ENCODE peak calls at places on chromosome 1, in seven cellular contexts. One of them, this sample, is unnamed.
A peak's percentile ranks its signal among the peaks of the same experiment; 100 is the strongest.

GRCh38 chr1:32972814-32973428 is 8.3 kb upstream of the RNF19B start:
- DNase-seq in H54: no peak
- DNase-seq in right cardiac atrium: peak; percentile 81
- DNase-seq in IMR-90: peak; percentile 45
- DNase-seq in NCI-H748 treated with DMSO at 0.1 percent for 48 hours: peak; percentile 32
- DNase-seq in OCI-LY7: no peak
- DNase-seq in omental fat pad: no peak
- DNase-seq in this sample: no peak

GRCh38 chr1:16128338-16128741 is 27.5 kb downstream of the EPHA2 start:
- DNase-seq in right cardiac atrium: peak; percentile 57
- DNase-seq in IMR-90: no peak
- DNase-seq in NCI-H748 treated with DMSO at 0.1 percent for 48 hours: no peak
- DNase-seq in H54: no peak
- DNase-seq in OCI-LY7: no peak
- DNase-seq in omental fat pad: no peak
- DNase-seq in this sample: no peak

GRCh38 chr1:156366832-156367231 is 2.2 kb upstream of the RHBG start:
- DNase-seq in right cardiac atrium: no peak
- DNase-seq in H54: no peak
- DNase-seq in NCI-H748 treated with DMSO at 0.1 percent for 48 hours: no peak
- DNase-seq in IMR-90: no peak
- DNase-seq in OCI-LY7: no peak
- DNase-seq in omental fat pad: no peak
- DNase-seq in this sample: no peak

GRCh38 chr1:228063251-228064191 is 19.0 kb upstream of the ARF1 start:
- DNase-seq in NCI-H748 treated with DMSO at 0.1 percent for 48 hours: no peak
- DNase-seq in IMR-90: no peak
- DNase-seq in H54: no peak
- DNase-seq in right cardiac atrium: peak; percentile 31
- DNase-seq in omental fat pad: no peak
- DNase-seq in OCI-LY7: no peak
- DNase-seq in this sample: no peak

GRCh38 chr1:30638086-30638485 is 85.3 kb downstream of the MATN1 start:
- DNase-seq in OCI-LY7: no peak
- DNase-seq in NCI-H748 treated with DMSO at 0.1 percent for 48 hours: no peak
- DNase-seq in IMR-90: no peak
- DNase-seq in right cardiac atrium: no peak
- DNase-seq in H54: no peak
- DNase-seq in omental fat pad: no peak
- DNase-seq in this sample: no peak

GRCh38 chr1:1122981-1123480 is 7.1 kb upstream of the C1orf159 start:
- DNase-seq in H54: no peak
- DNase-seq in omental fat pad: no peak
- DNase-seq in OCI-LY7: no peak
- DNase-seq in IMR-90: no peak
- DNase-seq in NCI-H748 treated with DMSO at 0.1 percent for 48 hours: no peak
- DNase-seq in right cardiac atrium: peak; percentile 18
- DNase-seq in this sample: no peak

GRCh38 chr1:205456383-205456867 is 580 bp upstream of the BLACAT1 start:
- DNase-seq in H54: no peak
- DNase-seq in right cardiac atrium: no peak
- DNase-seq in omental fat pad: no peak
- DNase-seq in IMR-90: no peak
- DNase-seq in OCI-LY7: no peak
- DNase-seq in NCI-H748 treated with DMSO at 0.1 percent for 48 hours: no peak
- DNase-seq in this sample: no peak

GRCh38 chr1:4594286-4594991 is 60.0 kb upstream of the AJAP1 start:
- DNase-seq in OCI-LY7: peak; percentile 31
- DNase-seq in IMR-90: no peak
- DNase-seq in omental fat pad: no peak
- DNase-seq in right cardiac atrium: no peak
- DNase-seq in NCI-H748 treated with DMSO at 0.1 percent for 48 hours: no peak
- DNase-seq in H54: no peak
- DNase-seq in this sample: no peak

GRCh38 chr1:29838738-29839320 is 602.5 kb downstream of the PTPRU start:
- DNase-seq in right cardiac atrium: no peak
- DNase-seq in omental fat pad: no peak
- DNase-seq in NCI-H748 treated with DMSO at 0.1 percent for 48 hours: no peak
- DNase-seq in OCI-LY7: no peak
- DNase-seq in H54: no peak
- DNase-seq in IMR-90: no peak
- DNase-seq in this sample: no peak